ENCODE peak calls at places on chromosomes 12 and 14, in seven cellular contexts. E, Y, M, N, G, R and H are unnamed samples. For H3K4me1, the result is how much of the 10 kb centered on the place peaks cover.

GRCh38 chr14:67674139-67674479 is 323 bp downstream of the VTI1B start:
- DNase-seq in E (peak), Y (peak), M (peak), N (peak), G (peak), R (peak), H (peak)

GRCh38 chr12:60421741-60422140 is 825.9 kb downstream of the SLC16A7 start:
- DNase-seq in E (no peak), Y (no peak), M (no peak), N (no peak), G (no peak), R (peak), H (no peak)

GRCh38 chr12:26121841-26122680 is 2.8 kb downstream of the BHLHE41 start:
- DNase-seq in E (no peak), Y (no peak), M (peak), N (peak), G (peak), R (peak), H (no peak)

GRCh38 chr12:92623386-92623785 is 79.4 kb upstream of the PLEKHG7 start:
- DNase-seq in E (no peak), Y (no peak), M (no peak), N (no peak), G (no peak), R (no peak), H (no peak)

GRCh38 chr12:132617135-132617701 is 1.4 kb upstream of the P2RX2 start:
- DNase-seq in E (no peak), Y (no peak), M (no peak), N (no peak), G (no peak), R (no peak), H (no peak)

GRCh38 chr12:121133838-121134237 is 1.2 kb downstream of the P2RX7 start:
- DNase-seq in E (no peak), Y (no peak), M (no peak), N (no peak), G (no peak), R (no peak), H (no peak)

GRCh38 chr14:102694530-102695171 is 82.6 kb upstream of the TRAF3 start:
- DNase-seq in E (no peak), Y (peak), M (peak), N (no peak), G (peak), R (peak), H (peak)

GRCh38 chr12:51820721-51821422 is 27.6 kb downstream of the FIGNL2 start:
- DNase-seq in E (peak), Y (peak), M (no peak), N (peak), G (no peak), R (peak), H (peak)

GRCh38 chr12:42143401-42144173 is 1.1 kb downstream of the GXYLT1 start:
- DNase-seq in E (no peak), Y (no peak), M (peak), N (no peak), G (peak), R (peak), H (no peak)

GRCh38 chr12:20985399-20985798 is 145.6 kb upstream of the SLCO1B1 start:
- DNase-seq in E (no peak), Y (no peak), M (peak), N (no peak), G (no peak), R (no peak), H (no peak)

GRCh38 chr12:50006266-50006665 is 19.0 kb downstream of the RACGAP1 start:
- DNase-seq in E (no peak), Y (no peak), M (peak), N (no peak), G (no peak), R (no peak), H (no peak)

GRCh38 chr12:22286569-22286968 is 47.9 kb downstream of the ST8SIA1 start:
- DNase-seq in E (no peak), Y (no peak), M (no peak), N (no peak), G (no peak), R (peak), H (no peak)

GRCh38 chr14:74920281-74920680 is 2.8 kb downstream of the RPS6KL1 start:
- DNase-seq in E (no peak), Y (no peak), M (no peak), N (no peak), G (no peak), R (no peak), H (no peak)

GRCh38 chr12:101946233-101946611 is 68.8 kb downstream of the DRAM1 start:
- DNase-seq in E (no peak), Y (no peak), M (no peak), N (no peak), G (no peak), R (peak), H (no peak)
- H3K4me3 ChIP-seq in E (no peak), Y (no peak), M (no peak), N (no peak), G (no peak), R (no peak), H (no peak)

GRCh38 chr12:123614531-123614930 is 12.6 kb downstream of the DDX55 start:
- DNase-seq in E (no peak), Y (no peak), M (no peak), N (no peak), G (no peak), R (peak), H (no peak)
- H3K27ac ChIP-seq in E (no peak), Y (peak), M (no peak), N (no peak), G (no peak), R (peak), H (no peak)

GRCh38 chr14:91400696-91401095 is 16.9 kb downstream of the CCDC88C start:
- DNase-seq in E (no peak), Y (no peak), M (no peak), N (no peak), G (no peak), R (no peak), H (no peak)

GRCh38 chr14:91401751-91402150 is 15.9 kb downstream of the CCDC88C start:
- DNase-seq in E (no peak), Y (no peak), M (no peak), N (no peak), G (no peak), R (no peak), H (no peak)

GRCh38 chr14:91398192-91398591 is 19.4 kb downstream of the CCDC88C start:
- DNase-seq in E (no peak), Y (no peak), M (no peak), N (no peak), G (no peak), R (no peak), H (no peak)

GRCh38 chr14:91398707-91399106 is 18.9 kb downstream of the CCDC88C start:
- DNase-seq in E (no peak), Y (no peak), M (peak), N (no peak), G (no peak), R (no peak), H (no peak)

DNA sequence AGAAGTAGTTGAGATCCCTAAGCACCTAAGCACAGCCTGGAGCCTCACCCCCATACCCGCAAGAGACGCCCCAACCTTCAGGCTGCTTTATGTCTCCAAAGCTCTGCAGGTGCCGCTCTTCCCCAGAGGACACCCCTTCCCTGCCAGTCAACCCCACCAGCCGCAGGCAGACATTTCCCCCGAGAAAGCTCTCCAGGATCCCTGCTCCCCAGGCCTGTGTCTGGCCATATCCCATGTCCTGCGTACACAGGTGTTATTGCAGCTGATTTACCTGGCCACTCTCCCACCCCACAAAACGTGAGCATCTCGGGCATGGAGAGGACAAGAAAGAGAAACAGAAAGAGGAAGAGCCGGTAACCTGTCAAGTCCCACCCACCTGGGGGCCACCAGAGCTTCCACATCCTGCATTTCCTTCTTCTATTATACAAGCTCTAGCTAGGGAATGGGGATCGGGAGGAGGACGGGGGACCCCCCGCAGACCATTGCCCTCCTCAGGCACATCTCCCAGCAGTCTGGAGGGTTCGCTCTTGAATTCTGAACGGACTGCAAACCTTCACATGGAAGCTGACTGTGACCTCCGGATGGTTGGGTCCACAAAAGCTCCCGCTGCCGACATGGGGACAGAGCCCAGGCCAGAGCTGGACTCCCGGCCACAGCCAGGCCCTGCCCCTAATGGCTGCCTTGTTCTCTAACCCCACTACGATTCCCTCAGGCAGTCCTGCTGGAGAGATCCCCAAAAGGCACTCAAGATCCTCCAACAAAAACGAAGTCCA is 17.6 kb downstream of the CCDC88C start:
- DNase-seq in E (no peak), Y (no peak), M (peak), N (no peak), G (no peak), R (no peak), H (no peak)
- H3K4me1 ChIP-seq in E (under half), Y (half or more), M (under half), N (under half), G (under half), R (under half), H (under half)

GRCh38 chr12:53065975-53066593 is 13.1 kb downstream of the SPRYD3 start:
- DNase-seq in E (peak), Y (peak), M (peak), N (peak), G (peak), R (peak), H (no peak)
- H3K4me3 ChIP-seq in E (peak), Y (no peak), M (no peak), N (no peak), G (no peak), R (no peak), H (no peak)

GRCh38 chr14:64700894-64701293 is 3.3 kb upstream of the PLEKHG3 start:
- DNase-seq in E (no peak), Y (no peak), M (no peak), N (no peak), G (no peak), R (no peak), H (no peak)
- H3K27ac ChIP-seq in E (no peak), Y (no peak), M (no peak), N (no peak), G (no peak), R (no peak), H (no peak)